ENCODE peak calls at places on chromosome 10, in seven cellular contexts. W is endothelial cell, U is non-pigmented ciliary epithelial cell, Z is endodermal cell, X is breast epithelium, F is fibroblast of lung, N is colonic mucosa. G is an unnamed sample.

GRCh38 chr10:14838582-14839304 is 637 bp downstream of the HSPA14 start:
- DNase-seq in N (peak; percentile 36), U (no peak), F (peak; percentile 18), W (peak; percentile 64), Z (peak; percentile 83), X (peak; percentile 54), G (peak; percentile 69)

GRCh38 chr10:102368072-102368471 is 27.4 kb upstream of the NFKB2 start:
- DNase-seq in X (no peak), N (no peak), W (no peak), U (no peak), F (no peak), Z (no peak), G (no peak)

GRCh38 chr10:121552746-121553145 is 45.5 kb downstream of the FGFR2 start:
- DNase-seq in W (no peak), F (no peak), U (no peak), X (no peak), N (no peak), Z (no peak), G (no peak)

GRCh38 chr10:78149193-78149592 is 115.5 kb downstream of the RPS24 start:
- DNase-seq in W (no peak), N (no peak), X (no peak), Z (no peak), U (no peak), F (peak; percentile 11), G (no peak)

GRCh38 chr10:62063795-62064472 is 162.4 kb downstream of the ARID5B start:
- DNase-seq in X (no peak), N (no peak), F (peak; percentile 75), U (no peak), W (no peak), Z (no peak), G (no peak)

GRCh38 chr10:26480909-26481703 is 43.0 kb downstream of the APBB1IP start:
- DNase-seq in U (no peak), X (no peak), N (no peak), F (no peak), Z (no peak), W (no peak), G (no peak)

GRCh38 chr10:131043039-131043691 is 268.4 kb downstream of the TCERG1L start:
- DNase-seq in Z (no peak), F (no peak), X (no peak), W (no peak), N (no peak), U (no peak), G (no peak)

GRCh38 chr10:21488246-21488953 is 37.1 kb downstream of the SKIDA1 start:
- DNase-seq in W (no peak), X (no peak), Z (peak; percentile 23), U (no peak), F (peak; percentile 18), N (no peak), G (no peak)

GRCh38 chr10:109504401-109504800 is 418.9 kb downstream of the XPNPEP1 start:
- DNase-seq in N (no peak), F (no peak), U (no peak), W (no peak), X (no peak), Z (no peak), G (no peak)

GRCh38 chr10:6204341-6205191 is 1.8 kb downstream of the PFKFB3 start:
- DNase-seq in W (peak; percentile 12), N (peak; percentile 43), U (no peak), Z (peak; percentile 66), F (peak; percentile 66), X (peak; percentile 77), G (no peak)

GRCh38 chr10:108069096-108069495 is 904.6 kb upstream of the SORCS1 start:
- DNase-seq in U (no peak), X (no peak), Z (no peak), F (no peak), N (no peak), W (no peak), G (no peak)

GRCh38 chr10:60549686-60550085 is 160.0 kb upstream of the ANK3 start:
- DNase-seq in Z (no peak), W (no peak), F (peak; percentile 27), U (no peak), X (no peak), N (no peak), G (no peak)

GRCh38 chr10:126525326-126525725 is 137.0 kb upstream of the ADAM12 start:
- DNase-seq in U (no peak), Z (no peak), F (no peak), N (no peak), X (no peak), W (no peak), G (no peak)

GRCh38 chr10:80408198-80409085 is at the start of gene PRXL2A:
- DNase-seq in F (peak; percentile 35), X (peak; percentile 84), U (no peak), W (peak; percentile 91), Z (peak; percentile 97), N (peak; percentile 91), G (peak; percentile 66)

GRCh38 chr10:75432176-75432575 is 752 bp downstream of the LRMDA start:
- DNase-seq in X (no peak), U (no peak), W (no peak), N (no peak), Z (peak; percentile 56), F (no peak), G (no peak)

GRCh38 chr10:35035641-35036040 is 54.5 kb downstream of the CUL2 start:
- DNase-seq in U (no peak), Z (no peak), W (no peak), F (peak; percentile 20), X (no peak), N (no peak), G (no peak)

GRCh38 chr10:119413738-119414611 is 128.5 kb downstream of the RGS10 start:
- DNase-seq in F (peak; percentile 100), Z (peak; percentile 68), N (no peak), X (no peak), W (no peak), U (no peak), G (no peak)

GRCh38 chr10:110357252-110357780 is 52.6 kb upstream of the SMNDC1 start:
- DNase-seq in U (peak; percentile 91), F (peak; percentile 97), W (no peak), Z (no peak), X (no peak), N (no peak), G (no peak)

GRCh38 chr10:110408203-110408871 is 89.4 kb upstream of the DUSP5 start:
- DNase-seq in N (no peak), Z (peak; percentile 87), X (peak; percentile 72), U (no peak), W (no peak), F (no peak), G (no peak)

GRCh38 chr10:102599565-102600327 is 44.5 kb upstream of the TRIM8 start:
- DNase-seq in W (peak; percentile 90), Z (peak; percentile 30), F (no peak), X (no peak), U (no peak), N (no peak), G (peak; percentile 96)

GRCh38 chr10:28676297-28676967 is 889 bp upstream of the BAMBI start:
- DNase-seq in U (no peak), Z (peak; percentile 91), N (no peak), X (no peak), F (no peak), W (peak; percentile 44), G (peak; percentile 30)

GRCh38 chr10:50419756-50420155 is 168.4 kb upstream of the ASAH2 start:
- DNase-seq in N (no peak), X (no peak), F (no peak), Z (no peak), U (no peak), W (no peak), G (peak; percentile 48)

GRCh38 chr10:78937800-78938694 is 130.7 kb upstream of the ZMIZ1 start:
- DNase-seq in U (no peak), N (no peak), F (no peak), W (peak; percentile 64), X (no peak), Z (peak; percentile 79), G (peak; percentile 32)

GRCh38 chr10:22816298-22816653 is 101.9 kb upstream of the PIP4K2A start:
- DNase-seq in N (no peak), U (peak; percentile 74), W (no peak), Z (no peak), X (no peak), F (peak; percentile 92), G (peak; percentile 51)

GRCh38 chr10:131027256-131027655 is 284.3 kb downstream of the TCERG1L start:
- DNase-seq in X (peak; percentile 48), N (no peak), Z (no peak), U (no peak), F (no peak), W (no peak), G (no peak)